ENCODE peak calls at places on chromosomes 4 and X, in four cellular contexts. B is endodermal cell, Y is K562, L is left lung. C is an unnamed sample. For H3K9me3, the result is how much of the 10 kb centered on the place peaks cover.

GRCh38 chr4:146855761-146856160 is 89.9 kb downstream of the TTC29 start:
- DNase-seq in B (no peak), Y (no peak), L (no peak), C (no peak)

GRCh38 chrX:36116222-36116621 is 196.7 kb downstream of the CFAP47 start:
- DNase-seq in B (no peak), Y (no peak), L (no peak), C (no peak)

GRCh38 chr4:78971326-78971725 is 32.1 kb upstream of the PAQR3 start:
- DNase-seq in B (no peak), Y (no peak), L (no peak), C (no peak)

GRCh38 chr4:25859429-25860148 is 3.2 kb downstream of the SEL1L3 start:
- DNase-seq in B (no peak), Y (no peak), L (no peak), C (no peak)

GRCh38 chr4:102606846-102607440 is 105.8 kb downstream of the NFKB1 start:
- DNase-seq in B (no peak), Y (no peak), L (peak), C (peak)

GRCh38 chr4:168483786-168484185 is 3.5 kb upstream of the DDX60L start:
- DNase-seq in B (no peak), Y (no peak), L (no peak), C (no peak)

GRCh38 chrX:71301195-71301924 is at the start of gene ITGB1BP2:
- DNase-seq in B (no peak), Y (peak), L (no peak), C (no peak)

GRCh38 chrX:147072747-147073146 is 258.2 kb upstream of the CXorf51A start:
- DNase-seq in B (no peak), Y (no peak), L (no peak), C (no peak)

DNA sequence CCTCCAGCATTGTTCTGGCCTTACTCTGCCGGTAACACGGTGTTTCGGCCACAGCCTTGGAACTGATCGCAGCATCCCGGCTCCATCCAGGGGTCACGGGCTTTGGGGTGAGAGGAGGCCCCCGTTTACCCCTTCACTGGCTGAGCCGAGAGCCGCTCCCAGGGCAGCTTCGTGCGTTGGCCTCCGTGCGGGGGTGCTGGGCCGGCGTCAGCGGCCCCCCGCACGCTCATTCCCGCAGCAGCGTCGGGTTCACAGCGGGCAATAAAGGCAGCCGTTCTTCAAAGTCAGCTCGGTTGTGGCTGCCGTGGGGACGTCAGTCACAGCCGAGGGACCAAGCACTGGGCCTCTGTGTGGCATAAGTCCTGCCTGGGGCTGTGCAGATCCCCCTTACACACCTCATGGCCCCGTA is 25.3 kb upstream of the PLCXD1 start:
- DNase-seq in B (peak), Y (no peak), L (peak), C (peak)
- H3K9me3 ChIP-seq in B (under half), Y (under half), L (under half), C (under half)

DNA sequence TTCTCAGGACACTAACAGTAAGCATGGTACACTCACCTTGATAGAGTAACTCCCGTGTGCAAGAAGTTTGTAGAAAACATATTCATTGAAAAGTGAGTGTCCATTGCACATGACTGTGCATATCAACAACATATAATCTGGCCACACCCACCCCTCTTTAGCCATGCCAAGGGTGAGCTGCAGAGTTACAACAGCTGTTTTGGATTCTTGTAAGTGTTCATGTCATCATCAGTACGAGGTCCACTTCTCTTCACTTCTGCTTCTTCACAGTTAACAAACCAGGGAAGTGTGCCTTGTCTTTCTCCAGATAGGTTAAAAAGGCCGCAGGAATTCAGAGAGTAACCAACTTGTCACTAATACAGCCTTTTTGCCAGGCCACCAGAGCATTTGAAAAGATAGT is 116.6 kb downstream of the IRF2 start:
- DNase-seq in B (peak), Y (no peak), L (no peak), C (no peak)
- H3K27ac ChIP-seq in B (no peak), Y (no peak), L (peak), C (no peak)

DNA sequence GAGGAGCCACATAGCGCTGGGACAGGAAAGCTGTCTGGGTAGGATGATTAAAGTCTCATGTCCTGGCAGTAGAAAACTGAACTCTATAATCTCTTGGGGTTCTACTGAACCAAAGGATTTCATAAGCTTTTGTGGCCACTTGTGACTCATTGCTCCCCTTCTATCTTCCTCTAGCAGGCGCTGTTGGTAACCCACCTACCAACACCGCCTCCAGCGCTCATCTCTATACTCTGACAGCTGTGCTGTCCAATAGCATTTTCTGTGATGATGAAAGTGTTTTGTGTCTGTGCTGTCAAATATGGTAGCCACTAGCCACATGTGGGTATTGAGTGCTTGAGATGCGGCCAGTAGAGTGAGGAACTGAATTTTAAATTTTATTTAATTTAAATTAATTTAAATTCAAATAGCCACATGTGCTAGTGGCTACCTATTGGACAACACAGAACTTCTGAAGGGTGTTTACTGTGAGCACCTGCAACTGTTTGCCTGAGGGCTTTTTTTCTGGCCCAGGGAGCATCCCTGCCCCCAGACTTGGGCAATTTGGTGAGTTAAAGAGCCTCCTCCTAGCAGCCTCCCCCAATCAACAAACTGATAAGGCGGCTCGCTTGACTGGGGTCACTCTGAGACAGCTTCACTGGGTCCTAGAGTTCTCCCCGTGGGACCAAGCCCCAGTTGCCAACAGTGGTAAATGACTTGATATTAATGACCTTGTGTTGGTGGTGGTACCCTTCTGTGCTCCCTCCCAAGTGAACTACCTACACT is 169.2 kb upstream of the ATP6AP2 start:
- DNase-seq in B (peak), Y (peak), L (no peak), C (no peak)
- TF ChIP-seq CTCF in B (peak), Y (peak), L (no peak), C (no peak)

GRCh38 chr4:373062-373839 is 35.6 kb downstream of the ZNF141 start:
- DNase-seq in B (no peak), Y (no peak), L (no peak), C (no peak)

DNA sequence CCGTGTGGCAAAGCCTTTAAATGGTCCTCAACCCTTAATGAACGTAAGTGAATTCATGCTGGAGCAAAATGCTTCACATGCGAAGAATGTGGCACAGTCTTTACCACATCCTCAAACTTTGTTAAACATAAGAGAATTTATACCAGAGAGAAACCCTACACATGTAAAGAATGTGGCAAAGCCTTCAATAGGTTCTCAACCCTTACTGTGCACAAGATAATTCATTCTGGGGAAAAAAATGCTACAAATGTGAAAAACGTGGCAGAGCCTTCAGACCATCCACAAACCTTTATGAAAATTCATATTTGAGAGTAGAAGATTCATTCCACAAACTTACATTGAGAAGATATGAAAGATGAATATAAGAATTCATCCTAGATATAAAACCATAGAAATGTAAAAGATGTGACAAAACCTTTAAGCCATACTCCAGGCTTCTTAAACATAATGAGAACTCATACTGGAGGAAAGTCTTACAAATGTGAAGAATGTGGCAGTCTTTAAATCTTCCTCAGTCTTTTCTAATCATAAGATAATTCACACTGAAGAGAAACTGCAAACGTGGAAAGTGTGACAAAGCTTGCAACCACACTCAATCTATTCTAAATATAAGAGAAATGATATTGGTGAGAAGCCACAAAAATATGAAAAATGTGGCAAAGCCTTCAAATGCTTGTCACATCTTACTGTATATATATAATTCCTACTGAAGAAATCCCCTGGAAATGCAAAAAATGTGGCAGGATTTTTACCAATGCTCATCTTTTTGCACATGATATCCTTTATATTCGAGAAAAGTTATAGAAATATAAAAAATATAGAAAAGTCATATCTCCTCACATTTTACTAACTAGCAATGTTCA is 36.9 kb downstream of the ZNF141 start:
- DNase-seq in B (no peak), Y (no peak), L (no peak), C (no peak)
- H3K9me3 ChIP-seq in B (half or more), Y (under half), L (half or more), C (half or more)

DNA sequence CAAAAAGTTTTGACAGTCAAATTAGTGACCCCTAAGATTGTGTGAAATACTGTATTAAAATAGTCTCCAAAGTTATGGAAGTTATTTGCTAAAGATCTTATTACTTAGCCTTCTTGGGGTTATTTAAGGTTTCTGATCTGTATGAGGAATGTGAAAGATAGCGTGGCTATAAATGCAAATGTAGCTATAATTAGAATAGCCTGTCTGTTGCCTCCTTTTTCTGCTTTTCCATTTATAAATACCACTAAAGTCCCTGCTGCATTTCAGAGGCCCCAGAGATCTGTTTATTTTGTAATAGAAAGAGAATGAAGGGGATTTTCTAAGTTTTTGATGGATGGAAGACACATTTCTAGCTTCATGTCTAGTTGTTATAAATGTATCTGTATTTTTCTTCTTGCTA is 74.1 kb downstream of the INTS12 start:
- DNase-seq in B (no peak), Y (no peak), L (no peak), C (no peak)
- H3K27ac ChIP-seq in B (no peak), Y (no peak), L (no peak), C (no peak)

C was measured in lower lobe of right lung.